ENCODE peak calls at places on chromosomes 4 and X, in seven cellular contexts. One of them, this sample, is unnamed. For H3K27me3 and H3K36me3, the result is how much of the 10 kb centered on the place peaks cover.

GRCh38 chr4:15043226-15043625 is 40.9 kb downstream of the CPEB2 start:
- DNase-seq in cardiac muscle cell: peak
- DNase-seq in brain microvascular endothelial cell: no peak
- DNase-seq in ovary: no peak
- DNase-seq in neural progenitor cell: peak
- DNase-seq in IMR-90: no peak
- DNase-seq in Peyer's patch: no peak
- DNase-seq in this sample: no peak

GRCh38 chr4:73099143-73099542 is 29.6 kb upstream of the COX18 start:
- DNase-seq in cardiac muscle cell: no peak
- DNase-seq in brain microvascular endothelial cell: no peak
- DNase-seq in ovary: no peak
- DNase-seq in neural progenitor cell: no peak
- DNase-seq in IMR-90: no peak
- DNase-seq in Peyer's patch: no peak
- DNase-seq in this sample: peak

GRCh38 chr4:89242864-89243740 is 64.5 kb downstream of the GPRIN3 start:
- DNase-seq in cardiac muscle cell: no peak
- DNase-seq in brain microvascular endothelial cell: no peak
- DNase-seq in ovary: no peak
- DNase-seq in neural progenitor cell: no peak
- DNase-seq in IMR-90: no peak
- DNase-seq in Peyer's patch: no peak
- DNase-seq in this sample: no peak

GRCh38 chrX:37075892-37076595 is 67.9 kb downstream of the FAM47C start:
- DNase-seq in cardiac muscle cell: no peak
- DNase-seq in brain microvascular endothelial cell: no peak
- DNase-seq in ovary: no peak
- DNase-seq in neural progenitor cell: no peak
- DNase-seq in IMR-90: no peak
- DNase-seq in Peyer's patch: no peak
- DNase-seq in this sample: no peak

GRCh38 chr4:88659061-88659889 is 38.4 kb downstream of the NAP1L5 start:
- DNase-seq in cardiac muscle cell: peak
- DNase-seq in brain microvascular endothelial cell: peak
- DNase-seq in ovary: peak
- DNase-seq in neural progenitor cell: peak
- DNase-seq in IMR-90: peak
- DNase-seq in Peyer's patch: no peak
- DNase-seq in this sample: no peak

GRCh38 chr4:140115140-140115539 is 38.8 kb downstream of the MAML3 start:
- DNase-seq in cardiac muscle cell: no peak
- DNase-seq in brain microvascular endothelial cell: no peak
- DNase-seq in ovary: no peak
- DNase-seq in neural progenitor cell: no peak
- DNase-seq in IMR-90: no peak
- DNase-seq in Peyer's patch: no peak
- DNase-seq in this sample: no peak

GRCh38 chr4:119656342-119656741 is 27.7 kb upstream of the PDE5A start:
- DNase-seq in cardiac muscle cell: no peak
- DNase-seq in brain microvascular endothelial cell: no peak
- DNase-seq in ovary: no peak
- DNase-seq in neural progenitor cell: no peak
- DNase-seq in IMR-90: no peak
- DNase-seq in Peyer's patch: no peak
- DNase-seq in this sample: no peak

GRCh38 chr4:5204781-5205180 is 153.5 kb downstream of the STK32B start:
- DNase-seq in cardiac muscle cell: no peak
- DNase-seq in brain microvascular endothelial cell: no peak
- DNase-seq in ovary: no peak
- DNase-seq in neural progenitor cell: no peak
- DNase-seq in IMR-90: no peak
- DNase-seq in Peyer's patch: no peak
- DNase-seq in this sample: no peak

GRCh38 chr4:2411786-2412510 is 6.5 kb downstream of the ZFYVE28 start:
- DNase-seq in cardiac muscle cell: no peak
- DNase-seq in brain microvascular endothelial cell: no peak
- DNase-seq in ovary: no peak
- DNase-seq in neural progenitor cell: peak
- DNase-seq in IMR-90: no peak
- DNase-seq in Peyer's patch: no peak
- DNase-seq in this sample: peak

GRCh38 chr4:158722291-158722916 is 792 bp downstream of the PPID start:
- DNase-seq in cardiac muscle cell: peak
- DNase-seq in brain microvascular endothelial cell: peak
- DNase-seq in ovary: no peak
- DNase-seq in neural progenitor cell: peak
- DNase-seq in IMR-90: peak
- DNase-seq in Peyer's patch: no peak
- DNase-seq in this sample: no peak

GRCh38 chr4:156723951-156724668 is 247.5 kb downstream of the PDGFC start:
- DNase-seq in cardiac muscle cell: no peak
- DNase-seq in brain microvascular endothelial cell: no peak
- DNase-seq in ovary: no peak
- DNase-seq in neural progenitor cell: no peak
- DNase-seq in IMR-90: no peak
- DNase-seq in Peyer's patch: no peak
- DNase-seq in this sample: peak

GRCh38 chr4:52173470-52174055 is 122.5 kb downstream of the SPATA18 start:
- DNase-seq in cardiac muscle cell: peak
- DNase-seq in brain microvascular endothelial cell: no peak
- DNase-seq in ovary: no peak
- DNase-seq in neural progenitor cell: no peak
- DNase-seq in IMR-90: no peak
- DNase-seq in Peyer's patch: no peak
- DNase-seq in this sample: no peak

GRCh38 chr4:154491341-154491679 is 289 bp downstream of the DCHS2 start:
- DNase-seq in cardiac muscle cell: peak
- DNase-seq in brain microvascular endothelial cell: no peak
- DNase-seq in ovary: no peak
- DNase-seq in neural progenitor cell: peak
- DNase-seq in IMR-90: peak
- DNase-seq in Peyer's patch: no peak
- DNase-seq in this sample: no peak

GRCh38 chr4:71992571-71992970 is 39.2 kb upstream of the NPFFR2 start:
- DNase-seq in cardiac muscle cell: peak
- DNase-seq in brain microvascular endothelial cell: peak
- DNase-seq in ovary: no peak
- DNase-seq in neural progenitor cell: no peak
- DNase-seq in IMR-90: no peak
- DNase-seq in Peyer's patch: no peak
- DNase-seq in this sample: no peak

GRCh38 chrX:8849945-8850344 is 48.8 kb upstream of the FAM9A start:
- DNase-seq in cardiac muscle cell: no peak
- DNase-seq in brain microvascular endothelial cell: no peak
- DNase-seq in ovary: no peak
- DNase-seq in neural progenitor cell: no peak
- DNase-seq in IMR-90: no peak
- DNase-seq in Peyer's patch: no peak
- DNase-seq in this sample: no peak

DNA sequence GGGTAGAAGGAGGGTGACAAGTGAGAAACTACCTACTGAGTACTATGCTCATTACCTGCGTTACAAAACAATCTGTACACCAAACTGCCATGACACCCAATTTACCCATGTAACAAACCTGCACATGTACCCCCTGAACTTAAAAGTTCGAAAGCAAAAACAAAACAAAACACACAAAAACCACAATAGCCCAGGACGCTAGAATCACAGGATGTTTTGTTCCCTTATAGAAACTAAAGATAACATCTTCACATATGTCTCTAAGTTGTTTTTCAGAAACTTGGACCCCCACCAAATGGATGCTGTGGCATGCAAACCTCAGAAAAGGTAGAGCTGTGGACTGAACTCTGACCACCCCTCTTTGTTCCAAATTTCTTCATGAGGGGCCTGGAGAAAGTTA is 25.2 kb upstream of the PNMA5 start:
- DNase-seq in cardiac muscle cell: no peak
- DNase-seq in brain microvascular endothelial cell: no peak
- DNase-seq in ovary: no peak
- DNase-seq in neural progenitor cell: no peak
- DNase-seq in IMR-90: no peak
- DNase-seq in Peyer's patch: no peak
- DNase-seq in this sample: no peak
- TF ChIP-seq CTCF in cardiac muscle cell: no peak
- TF ChIP-seq CTCF in brain microvascular endothelial cell: no peak
- TF ChIP-seq CTCF in ovary: no peak
- TF ChIP-seq CTCF in neural progenitor cell: no peak
- TF ChIP-seq CTCF in IMR-90: no peak
- TF ChIP-seq CTCF in Peyer's patch: no peak
- TF ChIP-seq CTCF in this sample: no peak

DNA sequence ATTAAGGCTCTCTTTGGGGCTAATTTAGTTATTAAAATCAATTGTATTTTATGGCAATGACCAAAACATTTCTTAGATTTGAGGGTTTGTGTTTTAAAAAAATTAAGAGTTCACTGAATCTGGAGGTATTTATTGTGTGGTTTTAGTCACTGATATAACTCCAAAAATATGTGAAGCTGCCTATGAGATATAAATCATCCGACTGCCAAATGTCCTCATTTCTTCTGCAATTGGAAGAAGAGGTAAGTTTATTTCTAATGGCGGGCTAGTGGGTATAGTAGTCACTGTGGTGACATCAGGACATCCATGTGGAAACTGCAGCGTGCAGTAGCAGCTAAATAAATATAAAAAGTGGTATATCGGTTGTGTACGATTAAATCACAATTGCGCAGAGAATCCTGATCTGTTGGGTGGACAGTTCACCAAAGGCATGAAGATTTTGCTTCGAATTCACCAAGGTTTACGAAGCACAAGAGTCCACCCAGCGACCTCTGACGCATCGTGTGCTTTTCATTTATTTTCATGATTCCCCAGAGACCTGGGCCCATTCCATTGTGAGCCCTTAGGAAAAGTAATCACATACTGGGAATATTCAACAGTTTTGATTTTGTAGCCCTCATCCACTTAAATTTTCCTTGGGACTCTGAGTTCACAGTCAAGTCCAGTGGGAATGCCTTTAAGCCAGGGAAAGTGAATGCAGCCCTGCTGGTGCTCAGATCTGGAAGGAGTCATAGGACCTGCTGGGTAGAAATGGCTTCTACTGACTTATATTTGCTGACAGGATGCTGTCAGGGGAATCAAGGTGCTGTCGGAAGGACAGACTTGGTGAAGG is 205.3 kb downstream of the MID1 start:
- DNase-seq in cardiac muscle cell: peak
- DNase-seq in brain microvascular endothelial cell: peak
- DNase-seq in ovary: no peak
- DNase-seq in neural progenitor cell: no peak
- DNase-seq in IMR-90: peak
- DNase-seq in Peyer's patch: no peak
- DNase-seq in this sample: no peak
- H3K27me3 ChIP-seq in cardiac muscle cell: under half
- H3K27me3 ChIP-seq in brain microvascular endothelial cell: under half
- H3K27me3 ChIP-seq in ovary: under half
- H3K27me3 ChIP-seq in neural progenitor cell: under half
- H3K27me3 ChIP-seq in IMR-90: under half
- H3K27me3 ChIP-seq in Peyer's patch: under half
- H3K27me3 ChIP-seq in this sample: under half

GRCh38 chr4:77022581-77023133 is 53.1 kb downstream of the CCNI start:
- DNase-seq in cardiac muscle cell: peak
- DNase-seq in brain microvascular endothelial cell: peak
- DNase-seq in ovary: no peak
- DNase-seq in neural progenitor cell: peak
- DNase-seq in IMR-90: peak
- DNase-seq in Peyer's patch: no peak
- DNase-seq in this sample: no peak
- H3K36me3 ChIP-seq in cardiac muscle cell: under half
- H3K36me3 ChIP-seq in brain microvascular endothelial cell: half or more
- H3K36me3 ChIP-seq in ovary: under half
- H3K36me3 ChIP-seq in neural progenitor cell: under half
- H3K36me3 ChIP-seq in IMR-90: half or more
- H3K36me3 ChIP-seq in Peyer's patch: under half
- H3K36me3 ChIP-seq in this sample: under half

DNA sequence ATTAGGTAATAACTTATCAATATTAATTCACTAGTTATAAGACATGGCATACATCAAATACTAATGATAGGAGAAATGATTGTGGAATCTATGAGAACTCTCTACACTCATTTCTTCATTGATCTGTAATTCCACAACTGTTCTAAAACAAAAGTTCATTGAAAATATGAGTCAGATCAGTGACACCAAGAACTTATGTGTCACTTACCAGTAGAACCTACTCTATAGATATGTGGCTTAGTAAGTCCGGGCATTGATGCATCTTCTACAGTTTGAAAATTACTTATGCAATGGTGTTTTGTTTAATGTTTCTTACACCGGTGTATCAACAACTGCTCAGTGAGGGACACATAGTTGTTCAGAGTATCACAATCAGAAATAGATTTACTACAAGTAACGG is 520.3 kb downstream of the ARAP2 start:
- DNase-seq in cardiac muscle cell: no peak
- DNase-seq in brain microvascular endothelial cell: no peak
- DNase-seq in ovary: no peak
- DNase-seq in neural progenitor cell: no peak
- DNase-seq in IMR-90: no peak
- DNase-seq in Peyer's patch: no peak
- DNase-seq in this sample: no peak
- TF ChIP-seq CTCF in cardiac muscle cell: no peak
- TF ChIP-seq CTCF in brain microvascular endothelial cell: no peak
- TF ChIP-seq CTCF in ovary: no peak
- TF ChIP-seq CTCF in neural progenitor cell: no peak
- TF ChIP-seq CTCF in IMR-90: no peak
- TF ChIP-seq CTCF in Peyer's patch: no peak
- TF ChIP-seq CTCF in this sample: no peak